ENCODE peak calls at places on chromosomes 11 and 22, in six cellular contexts. V is stimulated activated CD4-positive, alpha-beta T cell treated with anti-CD3 and anti-CD28 coated beads, TNF-alpha, amount 100 ng/mL, for 1 hour; P is activated naive CD4-positive, alpha-beta T cell; L is type B pancreatic cell; K is stimulated activated CD8-positive, alpha-beta memory T cell treated with anti-CD3 and anti-CD28 coated beads, Interleukin-15, amount 100 ng/mL, for 4 hours; E is AG20443. W is an unnamed sample.

GRCh38 chr11:5626191-5626590 is 1.4 kb downstream of the TRIM34 start:
- DNase-seq in V (no peak), P (no peak), L (no peak), K (no peak), E (peak), W (no peak)

GRCh38 chr11:3101921-3102640 is 44.9 kb upstream of the CARS1 start:
- DNase-seq in V (no peak), P (no peak), L (peak), K (no peak), E (no peak), W (no peak)

GRCh38 chr22:48366591-48366990 is 1461.1 kb downstream of the BRD1 start:
- DNase-seq in V (no peak), P (no peak), L (peak), K (no peak), E (no peak), W (no peak)

GRCh38 chr11:75667268-75667830 is 1.5 kb downstream of the MAP6 start:
- DNase-seq in V (no peak), P (no peak), L (no peak), K (no peak), E (peak), W (no peak)

GRCh38 chr11:6926208-6927029 is at the start of gene ZNF215:
- DNase-seq in V (no peak), P (peak), L (peak), K (no peak), E (peak), W (peak)

GRCh38 chr22:47197735-47198500 is 435.5 kb downstream of the TBC1D22A start:
- DNase-seq in V (no peak), P (no peak), L (no peak), K (no peak), E (peak), W (peak)

GRCh38 chr11:73761403-73761945 is 600 bp upstream of the RAB6A start:
- DNase-seq in V (no peak), P (no peak), L (no peak), K (no peak), E (no peak), W (no peak)

GRCh38 chr11:77189588-77190210 is 61.7 kb downstream of the MYO7A start:
- DNase-seq in V (no peak), P (no peak), L (no peak), K (no peak), E (no peak), W (no peak)

W was measured in ascending aorta.